ENCODE peak calls at places on chromosome 21, in four cellular contexts. One of them, this sample, is unnamed.

GRCh38 chr21:42151148-42152074 is 67.5 kb upstream of the ABCG1 start:
- DNase-seq in NCI-H69: peak
- DNase-seq in H1: no peak
- DNase-seq in AG08395: no peak
- DNase-seq in this sample: no peak

GRCh38 chr21:32524010-32524719 is 61.2 kb downstream of the TCP10L start:
- DNase-seq in NCI-H69: no peak
- DNase-seq in H1: no peak
- DNase-seq in AG08395: peak
- DNase-seq in this sample: no peak

GRCh38 chr21:28337319-28337718 is 655.4 kb downstream of the LTN1 start:
- DNase-seq in H1: no peak
- DNase-seq in AG08395: peak
- DNase-seq in NCI-H69: peak
- DNase-seq in this sample: no peak

GRCh38 chr21:34614443-34614692 is 545 bp downstream of the RCAN1 start:
- DNase-seq in AG08395: no peak
- DNase-seq in H1: no peak
- DNase-seq in NCI-H69: no peak
- DNase-seq in this sample: no peak

GRCh38 chr21:26849428-26850115 is 4.4 kb upstream of the ADAMTS1 start:
- DNase-seq in AG08395: no peak
- DNase-seq in NCI-H69: peak
- DNase-seq in H1: no peak
- DNase-seq in this sample: no peak

GRCh38 chr21:46081022-46081861 is 16.7 kb upstream of the COL6A2 start:
- DNase-seq in AG08395: peak
- DNase-seq in H1: no peak
- DNase-seq in NCI-H69: no peak
- DNase-seq in this sample: peak

GRCh38 chr21:29148535-29148934 is 18.1 kb downstream of the MAP3K7CL start:
- DNase-seq in H1: no peak
- DNase-seq in AG08395: peak
- DNase-seq in NCI-H69: no peak
- DNase-seq in this sample: no peak

GRCh38 chr21:46294647-46295176 is 8.6 kb downstream of the YBEY start:
- DNase-seq in AG08395: peak
- DNase-seq in NCI-H69: peak
- DNase-seq in H1: no peak
- DNase-seq in this sample: no peak

GRCh38 chr21:25054689-25055088 is 552.6 kb downstream of the MRPL39 start:
- DNase-seq in H1: no peak
- DNase-seq in AG08395: no peak
- DNase-seq in NCI-H69: no peak
- DNase-seq in this sample: no peak

GRCh38 chr21:43269461-43269860 is 100.7 kb downstream of the CRYAA start:
- DNase-seq in AG08395: no peak
- DNase-seq in H1: no peak
- DNase-seq in NCI-H69: no peak
- DNase-seq in this sample: no peak

GRCh38 chr21:33268736-33269441 is 2.7 kb downstream of the IL10RB start:
- DNase-seq in NCI-H69: peak
- DNase-seq in H1: no peak
- DNase-seq in AG08395: no peak
- DNase-seq in this sample: peak

GRCh38 chr21:40049959-40050290 is 182.7 kb downstream of the PCP4 start:
- DNase-seq in H1: no peak
- DNase-seq in AG08395: no peak
- DNase-seq in NCI-H69: peak
- DNase-seq in this sample: no peak

GRCh38 chr21:35831791-35832190 is 228.5 kb downstream of the SETD4 start:
- DNase-seq in H1: no peak
- DNase-seq in NCI-H69: no peak
- DNase-seq in AG08395: no peak
- DNase-seq in this sample: no peak

GRCh38 chr21:45471229-45472052 is 66.5 kb downstream of the COL18A1 start:
- DNase-seq in AG08395: peak
- DNase-seq in H1: no peak
- DNase-seq in NCI-H69: no peak
- DNase-seq in this sample: no peak

GRCh38 chr21:38219049-38219628 is 37.7 kb upstream of the KCNJ15 start:
- DNase-seq in NCI-H69: peak
- DNase-seq in H1: peak
- DNase-seq in AG08395: peak
- DNase-seq in this sample: peak

GRCh38 chr21:30962013-30962412 is 76.3 kb downstream of the KRTAP19-8 start:
- DNase-seq in H1: no peak
- DNase-seq in NCI-H69: peak
- DNase-seq in AG08395: no peak
- DNase-seq in this sample: no peak

GRCh38 chr21:17231124-17231523 is 281.7 kb upstream of the CXADR start:
- DNase-seq in NCI-H69: peak
- DNase-seq in H1: no peak
- DNase-seq in AG08395: no peak
- DNase-seq in this sample: no peak